ENCODE peak calls at places on chromosomes 4 and X, in nine cellular contexts. N, H, L, I, K, R, B, F and W are unnamed samples.
A peak's percentile ranks its signal among the peaks of the same experiment; 100 is the strongest.

GRCh38 chr4:52248836-52249235 is 197.7 kb downstream of the SPATA18 start:
- DNase-seq in N (no peak), H (no peak), L (no peak), I (no peak), K (no peak), R (no peak), B (no peak), F (no peak), W (no peak)

GRCh38 chr4:121898150-121898549 is 27.9 kb upstream of the BBS7 start:
- DNase-seq in N (no peak), H (peak; percentile 19), L (no peak), I (no peak), K (no peak), R (no peak), B (no peak), F (no peak), W (no peak)

GRCh38 chr4:15855804-15856475 is 77.8 kb downstream of the CD38 start:
- DNase-seq in N (no peak), H (no peak), L (no peak), I (no peak), K (peak; percentile 91), R (no peak), B (peak; percentile 67), F (peak; percentile 71), W (no peak)

GRCh38 chrX:114774691-114775090 is 190.8 kb downstream of the HTR2C start:
- DNase-seq in N (no peak), H (no peak), L (no peak), I (no peak), K (no peak), R (peak; percentile 9), B (no peak), F (no peak), W (no peak)

GRCh38 chrX:8636442-8636841 is 95.5 kb downstream of the ANOS1 start:
- DNase-seq in N (no peak), H (no peak), L (no peak), I (no peak), K (no peak), R (no peak), B (no peak), F (no peak), W (no peak)

GRCh38 chr4:76316131-76316530 is 9.6 kb downstream of the STBD1 start:
- DNase-seq in N (no peak), H (no peak), L (no peak), I (no peak), K (no peak), R (no peak), B (no peak), F (no peak), W (no peak)

GRCh38 chrX:12975999-12976558 is 1.2 kb downstream of the TMSB4X start:
- DNase-seq in N (no peak), H (peak; percentile 79), L (no peak), I (no peak), K (peak; percentile 63), R (peak; percentile 32), B (peak; percentile 33), F (no peak), W (no peak)

GRCh38 chrX:71532078-71532752 is 689 bp upstream of the OGT start:
- DNase-seq in N (peak; percentile 12), H (peak; percentile 45), L (no peak), I (no peak), K (no peak), R (no peak), B (peak; percentile 16), F (no peak), W (peak; percentile 17)

GRCh38 chrX:120302434-120302833 is 8.8 kb downstream of the TMEM255A start:
- DNase-seq in N (peak; percentile 7), H (peak; percentile 85), L (no peak), I (no peak), K (no peak), R (peak; percentile 40), B (no peak), F (no peak), W (no peak)

GRCh38 chr4:114108869-114109268 is 129.4 kb upstream of the ARSJ start:
- DNase-seq in N (no peak), H (no peak), L (no peak), I (peak; percentile 3), K (no peak), R (no peak), B (no peak), F (no peak), W (no peak)

GRCh38 chr4:175459571-175459970 is 352.5 kb downstream of the GPM6A start:
- DNase-seq in N (no peak), H (no peak), L (no peak), I (no peak), K (no peak), R (no peak), B (no peak), F (no peak), W (no peak)

GRCh38 chr4:41214158-41215146 is at the start of gene APBB2:
- DNase-seq in N (no peak), H (peak; percentile 87), L (peak; percentile 91), I (peak; percentile 96), K (peak; percentile 97), R (peak; percentile 98), B (peak; percentile 96), F (peak; percentile 98), W (no peak)

GRCh38 chr4:138892483-138893386 is 122.8 kb upstream of the NOCT start:
- DNase-seq in N (no peak), H (no peak), L (no peak), I (no peak), K (no peak), R (no peak), B (no peak), F (no peak), W (no peak)

GRCh38 chr4:11632488-11632887 is 203.8 kb upstream of the HS3ST1 start:
- DNase-seq in N (no peak), H (no peak), L (no peak), I (no peak), K (no peak), R (no peak), B (no peak), F (no peak), W (no peak)

GRCh38 chr4:11633435-11633834 is 204.7 kb upstream of the HS3ST1 start:
- DNase-seq in N (no peak), H (no peak), L (no peak), I (no peak), K (no peak), R (no peak), B (no peak), F (no peak), W (no peak)

GRCh38 chr4:11631416-11631815 is 202.7 kb upstream of the HS3ST1 start:
- DNase-seq in N (no peak), H (no peak), L (no peak), I (no peak), K (no peak), R (no peak), B (no peak), F (no peak), W (no peak)

GRCh38 chr4:11634283-11634682 is 205.6 kb upstream of the HS3ST1 start:
- DNase-seq in N (no peak), H (no peak), L (no peak), I (no peak), K (no peak), R (no peak), B (no peak), F (no peak), W (no peak)

GRCh38 chr4:11632015-11632414 is 203.3 kb upstream of the HS3ST1 start:
- DNase-seq in N (no peak), H (no peak), L (no peak), I (no peak), K (no peak), R (no peak), B (no peak), F (no peak), W (no peak)
- H3K9me3 ChIP-seq in N (no peaks in the 10 kb centered on the region), H (no peaks in the 10 kb centered on the region), L (no peaks in the 10 kb centered on the region), I (no peaks in the 10 kb centered on the region), K (no peaks in the 10 kb centered on the region), R (no peaks in the 10 kb centered on the region), B (no peaks in the 10 kb centered on the region), F (no peaks in the 10 kb centered on the region), W (no peaks in the 10 kb centered on the region)

GRCh38 chr4:121408-122084 is 2.8 kb upstream of the ZNF718 start:
- DNase-seq in N (no peak), H (peak; percentile 18), L (no peak), I (no peak), K (no peak), R (no peak), B (no peak), F (no peak), W (no peak)
- H3K9me3 ChIP-seq in N (no peaks in the 10 kb centered on the region), H (peaks cover 16% of the 10 kb centered on the region), L (peaks cover 9% of the 10 kb centered on the region), I (peaks cover 22% of the 10 kb centered on the region), K (no peaks in the 10 kb centered on the region), R (no peaks in the 10 kb centered on the region), B (no peaks in the 10 kb centered on the region), F (no peaks in the 10 kb centered on the region), W (peaks cover 8% of the 10 kb centered on the region)

DNA sequence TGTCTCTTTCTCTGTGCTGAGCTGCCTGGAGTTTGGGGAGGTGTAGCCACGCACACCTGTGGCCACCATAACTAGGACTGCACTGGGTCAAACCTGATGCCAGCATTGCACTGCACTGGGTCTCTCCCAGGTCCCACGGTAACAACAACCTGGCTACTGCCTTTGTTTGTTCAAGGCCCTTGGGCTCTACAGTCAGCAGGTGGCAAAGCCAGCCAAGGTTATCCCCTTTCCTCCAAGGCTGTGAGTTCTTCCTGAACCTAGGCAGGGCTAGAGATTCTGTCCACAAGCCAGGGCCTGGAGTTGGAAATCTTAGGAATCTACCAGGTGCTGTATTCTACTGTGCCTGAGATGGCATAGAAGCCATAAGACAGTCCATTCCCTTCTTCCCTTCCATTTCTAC is 126.7 kb upstream of the MAGEE2 start:
- DNase-seq in N (no peak), H (no peak), L (no peak), I (no peak), K (no peak), R (no peak), B (no peak), F (no peak), W (no peak)
- H3K9me3 ChIP-seq in N (no peaks in the 10 kb centered on the region), H (no peaks in the 10 kb centered on the region), L (no peaks in the 10 kb centered on the region), I (no peaks in the 10 kb centered on the region), K (no peaks in the 10 kb centered on the region), R (no peaks in the 10 kb centered on the region), B (no peaks in the 10 kb centered on the region), F (no peaks in the 10 kb centered on the region), W (no peaks in the 10 kb centered on the region)

GRCh38 chrX:10120828-10121227 is 35.9 kb upstream of the CLCN4 start:
- DNase-seq in N (no peak), H (no peak), L (no peak), I (no peak), K (no peak), R (no peak), B (no peak), F (no peak), W (no peak)
- H3K9me3 ChIP-seq in N (no peaks in the 10 kb centered on the region), H (no peaks in the 10 kb centered on the region), L (no peaks in the 10 kb centered on the region), I (peaks cover 27% of the 10 kb centered on the region), K (no peaks in the 10 kb centered on the region), R (no peaks in the 10 kb centered on the region), B (no peaks in the 10 kb centered on the region), F (no peaks in the 10 kb centered on the region), W (no peaks in the 10 kb centered on the region)